ENCODE peak calls at places on chromosomes 13 and 19, in four cellular contexts. T, J, V and B are unnamed samples.

GRCh38 chr19:55418185-55418584 is 10.6 kb upstream of the UBE2S start:
- DNase-seq in T (peak), J (peak), V (peak), B (peak)

GRCh38 chr13:51158365-51158764 is 47.3 kb upstream of the C13orf42 start:
- DNase-seq in T (no peak), J (no peak), V (no peak), B (no peak)

GRCh38 chr19:6970478-6970877 is 50.8 kb downstream of the MBD3L2B start:
- DNase-seq in T (no peak), J (no peak), V (no peak), B (no peak)

GRCh38 chr19:19446655-19447437 is 41.4 kb downstream of the GATAD2A start:
- DNase-seq in T (no peak), J (no peak), V (no peak), B (no peak)

GRCh38 chr13:51861728-51862300 is at the start of gene CCDC70:
- DNase-seq in T (no peak), J (no peak), V (no peak), B (no peak)

GRCh38 chr19:39351537-39352037 is 9.4 kb downstream of the SAMD4B start:
- DNase-seq in T (no peak), J (no peak), V (no peak), B (no peak)

GRCh38 chr19:10270180-10270615 is 722 bp upstream of the ICAM1 start:
- DNase-seq in T (no peak), J (no peak), V (peak), B (no peak)

GRCh38 chr13:77860621-77861020 is 58.0 kb downstream of the EDNRB start:
- DNase-seq in T (no peak), J (no peak), V (no peak), B (peak)

GRCh38 chr19:31589109-31589508 is 239.9 kb upstream of the TSHZ3 start:
- DNase-seq in T (no peak), J (no peak), V (no peak), B (no peak)

GRCh38 chr13:91058066-91058465 is 289.4 kb upstream of the MIR17HG start:
- DNase-seq in T (peak), J (no peak), V (no peak), B (no peak)

GRCh38 chr13:103371271-103371670 is 305.1 kb upstream of the SLC10A2 start:
- DNase-seq in T (no peak), J (no peak), V (no peak), B (no peak)

GRCh38 chr19:38544569-38545315 is 73.0 kb downstream of the MAP4K1 start:
- DNase-seq in T (no peak), J (no peak), V (no peak), B (no peak)

GRCh38 chr19:48968179-48968661 is 3.1 kb downstream of the FTL start:
- DNase-seq in T (no peak), J (no peak), V (no peak), B (no peak)

GRCh38 chr13:28582892-28583240 is 76.1 kb upstream of the POMP start:
- DNase-seq in T (no peak), J (no peak), V (no peak), B (no peak)

GRCh38 chr13:106038752-106039151 is 496.7 kb downstream of the EFNB2 start:
- DNase-seq in T (no peak), J (no peak), V (no peak), B (peak)

GRCh38 chr19:58519087-58519354 is 589 bp downstream of the ZBTB45 start:
- DNase-seq in T (peak), J (peak), V (peak), B (peak)

GRCh38 chr13:65830411-65831172 is 1399.5 kb downstream of the PCDH9 start:
- DNase-seq in T (no peak), J (no peak), V (no peak), B (no peak)

GRCh38 chr13:30107126-30107525 is 200.2 kb downstream of the KATNAL1 start:
- DNase-seq in T (no peak), J (no peak), V (no peak), B (no peak)

GRCh38 chr19:23116802-23117571 is at the start of gene ZNF730:
- DNase-seq in T (peak), J (peak), V (peak), B (peak)

GRCh38 chr13:44969858-44970484 is 19.3 kb downstream of the NUFIP1 start:
- DNase-seq in T (peak), J (no peak), V (no peak), B (no peak)

GRCh38 chr19:30064021-30064699 is 122.1 kb downstream of the URI1 start:
- DNase-seq in T (no peak), J (no peak), V (no peak), B (no peak)

GRCh38 chr19:8361921-8362793 is 1.8 kb upstream of the ANGPTL4 start:
- DNase-seq in T (no peak), J (no peak), V (peak), B (peak)

GRCh38 chr13:109840201-109840892 is 54.0 kb upstream of the IRS2 start:
- DNase-seq in T (peak), J (no peak), V (no peak), B (peak)

GRCh38 chr13:60642552-60642951 is 245.5 kb downstream of the TDRD3 start:
- DNase-seq in T (no peak), J (no peak), V (no peak), B (no peak)

GRCh38 chr19:33863436-33863835 is 66.8 kb downstream of the KCTD15 start:
- DNase-seq in T (no peak), J (no peak), V (no peak), B (no peak)

GRCh38 chr19:19214892-19215291 is 3.1 kb downstream of the NCAN start:
- DNase-seq in T (peak), J (peak), V (no peak), B (no peak)

GRCh38 chr19:5456836-5457200 is 1.6 kb downstream of the ZNRF4 start:
- DNase-seq in T (no peak), J (no peak), V (no peak), B (no peak)

GRCh38 chr13:83007226-83007625 is 875.0 kb downstream of the SLITRK1 start:
- DNase-seq in T (no peak), J (no peak), V (no peak), B (no peak)

GRCh38 chr13:99665716-99666115 is 164.4 kb downstream of the TM9SF2 start:
- DNase-seq in T (no peak), J (no peak), V (no peak), B (no peak)

GRCh38 chr19:46862504-46862835 is 1.7 kb downstream of the ARHGAP35 start:
- DNase-seq in T (no peak), J (no peak), V (peak), B (no peak)

GRCh38 chr19:49512970-49513745 is 697 bp downstream of the FCGRT start:
- DNase-seq in T (peak), J (peak), V (peak), B (no peak)

GRCh38 chr13:67118277-67118676 is 111.9 kb downstream of the PCDH9 start:
- DNase-seq in T (no peak), J (no peak), V (no peak), B (no peak)

GRCh38 chr19:33430674-33431277 is 57.3 kb downstream of the CEBPG start:
- DNase-seq in T (peak), J (peak), V (peak), B (no peak)

GRCh38 chr19:53504903-53505302 is 33.0 kb upstream of the ZNF331 start:
- DNase-seq in T (no peak), J (no peak), V (no peak), B (no peak)

GRCh38 chr19:36847968-36848367 is 2.7 kb upstream of the ZNF345 start:
- DNase-seq in T (no peak), J (no peak), V (no peak), B (no peak)

GRCh38 chr13:51674276-51674675 is 90.0 kb downstream of the WDFY2 start:
- DNase-seq in T (no peak), J (peak), V (no peak), B (no peak)

GRCh38 chr19:40365613-40366401 is 17.3 kb downstream of the PLD3 start:
- DNase-seq in T (peak), J (peak), V (peak), B (no peak)

GRCh38 chr19:28966737-28967401 is 246.1 kb downstream of the UQCRFS1 start:
- DNase-seq in T (no peak), J (no peak), V (no peak), B (no peak)